ENCODE peak calls at places on chromosomes 11 and 22, in seven cellular contexts. K is hypothalamus; Z is dorsolateral prefrontal cortex; E is CD4-positive, CD25-positive, alpha-beta regulatory T cell; D is ACHN; Q is uterus; X is NCI-H526. I is an unnamed sample.

GRCh38 chr11:35629914-35630313 is 11.7 kb downstream of the FJX1 start:
- DNase-seq in K (no peak), Z (no peak), E (no peak), D (peak; percentile 99), Q (no peak), X (no peak), I (no peak)

GRCh38 chr22:38824587-38824986 is 19.2 kb downstream of the NPTXR start:
- DNase-seq in K (peak; percentile 32), Z (no peak), E (no peak), D (peak; percentile 83), Q (no peak), X (no peak), I (peak; percentile 65)

GRCh38 chr11:66636411-66636810 is 2.1 kb upstream of the RBM4 start:
- DNase-seq in K (no peak), Z (no peak), E (no peak), D (no peak), Q (no peak), X (no peak), I (no peak)

GRCh38 chr11:119990306-119991021 is 147.4 kb downstream of the TRIM29 start:
- DNase-seq in K (peak; percentile 74), Z (peak; percentile 17), E (no peak), D (no peak), Q (no peak), X (no peak), I (no peak)

GRCh38 chr11:130631119-130631518 is 182.7 kb downstream of the ADAMTS15 start:
- DNase-seq in K (no peak), Z (no peak), E (no peak), D (peak; percentile 88), Q (no peak), X (no peak), I (no peak)

GRCh38 chr11:396511-396947 is 2.5 kb downstream of the PKP3 start:
- DNase-seq in K (no peak), Z (peak; percentile 14), E (no peak), D (peak; percentile 76), Q (no peak), X (no peak), I (no peak)

GRCh38 chr11:69339916-69340565 is 46.1 kb downstream of the MYEOV start:
- DNase-seq in K (no peak), Z (peak; percentile 1), E (no peak), D (no peak), Q (no peak), X (no peak), I (no peak)

GRCh38 chr22:50245214-50246072 is 620 bp upstream of the TUBGCP6 start:
- DNase-seq in K (no peak), Z (no peak), E (no peak), D (no peak), Q (no peak), X (no peak), I (no peak)

GRCh38 chr22:43225609-43226008 is 38.7 kb upstream of the TTLL12 start:
- DNase-seq in K (no peak), Z (no peak), E (no peak), D (no peak), Q (no peak), X (no peak), I (no peak)

GRCh38 chr11:124482362-124483147 is 37.1 kb upstream of the OR8B8 start:
- DNase-seq in K (no peak), Z (no peak), E (no peak), D (no peak), Q (no peak), X (no peak), I (no peak)

GRCh38 chr11:121367434-121367833 is 74.9 kb downstream of the SC5D start:
- DNase-seq in K (no peak), Z (no peak), E (no peak), D (no peak), Q (no peak), X (no peak), I (peak; percentile 20)

GRCh38 chr11:66659785-66660184 is 17.9 kb downstream of the RBM4B start:
- DNase-seq in K (no peak), Z (no peak), E (no peak), D (no peak), Q (no peak), X (no peak), I (no peak)

GRCh38 chr22:21592422-21592821 is 24.9 kb downstream of the UBE2L3 start:
- DNase-seq in K (no peak), Z (no peak), E (no peak), D (no peak), Q (no peak), X (no peak), I (no peak)

I was measured in KG1.